ENCODE peak calls at places on chromosome 5, in seven cellular contexts. Q is OCI-LY7, T is NCI-H1092 treated with DMSO at 0.1 percent for 48 hours, B is endothelial cell of umbilical vein, A is nephron progenitor cell, H is HL-60, U is hypothalamus. R is an unnamed sample.
A peak's percentile ranks its signal among the peaks of the same experiment; 100 is the strongest.

GRCh38 chr5:133897431-133897830 is 71.0 kb downstream of the C5orf15 start:
- DNase-seq in Q (no peak), T (no peak), B (no peak), A (no peak), H (no peak), U (no peak), R (peak; percentile 53)

GRCh38 chr5:111641533-111642230 is 115.3 kb downstream of the NREP start:
- DNase-seq in Q (no peak), T (no peak), B (no peak), A (no peak), H (no peak), U (no peak), R (no peak)

GRCh38 chr5:154179846-154180710 is 10.5 kb upstream of the GALNT10 start:
- DNase-seq in Q (peak; percentile 71), T (peak; percentile 64), B (peak; percentile 64), A (peak; percentile 40), H (no peak), U (peak; percentile 52), R (peak; percentile 69)

GRCh38 chr5:98763001-98763630 is 10.3 kb upstream of the RGMB start:
- DNase-seq in Q (no peak), T (no peak), B (no peak), A (no peak), H (no peak), U (no peak), R (no peak)

GRCh38 chr5:67272453-67273130 is 76.0 kb upstream of the CD180 start:
- DNase-seq in Q (no peak), T (no peak), B (no peak), A (no peak), H (no peak), U (no peak), R (no peak)

GRCh38 chr5:32828492-32828891 is 117.4 kb downstream of the NPR3 start:
- DNase-seq in Q (no peak), T (no peak), B (no peak), A (no peak), H (no peak), U (no peak), R (no peak)

GRCh38 chr5:157710887-157711286 is 20.3 kb upstream of the THG1L start:
- DNase-seq in Q (no peak), T (no peak), B (no peak), A (no peak), H (no peak), U (no peak), R (no peak)

GRCh38 chr5:117041926-117042595 is 467.4 kb upstream of the SEMA6A start:
- DNase-seq in Q (no peak), T (no peak), B (no peak), A (no peak), H (no peak), U (no peak), R (no peak)

GRCh38 chr5:88682797-88683496 is 200.0 kb downstream of the MEF2C start:
- DNase-seq in Q (no peak), T (no peak), B (no peak), A (no peak), H (no peak), U (no peak), R (no peak)

GRCh38 chr5:62922191-62922590 is 343.6 kb downstream of the LRRC70 start:
- DNase-seq in Q (no peak), T (no peak), B (no peak), A (no peak), H (no peak), U (no peak), R (no peak)

GRCh38 chr5:137935190-137935589 is 45.9 kb downstream of the PKD2L2 start:
- DNase-seq in Q (no peak), T (no peak), B (no peak), A (no peak), H (no peak), U (no peak), R (no peak)

GRCh38 chr5:44871401-44871800 is 62.7 kb downstream of the MRPS30 start:
- DNase-seq in Q (no peak), T (no peak), B (no peak), A (no peak), H (no peak), U (no peak), R (no peak)

GRCh38 chr5:143812085-143812705 is at the start of gene HMHB1:
- DNase-seq in Q (peak; percentile 58), T (peak; percentile 2), B (no peak), A (no peak), H (no peak), U (no peak), R (peak; percentile 44)

GRCh38 chr5:173454381-173454763 is 126.2 kb upstream of the STC2 start:
- DNase-seq in Q (no peak), T (no peak), B (no peak), A (no peak), H (no peak), U (no peak), R (no peak)

GRCh38 chr5:969421-969839 is 39.2 kb upstream of the NKD2 start:
- DNase-seq in Q (no peak), T (no peak), B (peak; percentile 28), A (no peak), H (no peak), U (no peak), R (no peak)

GRCh38 chr5:32312194-32312681 is 501 bp downstream of the MTMR12 start:
- DNase-seq in Q (peak; percentile 73), T (peak; percentile 47), B (peak; percentile 69), A (peak; percentile 63), H (no peak), U (no peak), R (peak; percentile 59)

GRCh38 chr5:124263680-124264491 is 482.6 kb downstream of the ZNF608 start:
- DNase-seq in Q (no peak), T (peak; percentile 54), B (peak; percentile 34), A (peak; percentile 3), H (no peak), U (peak; percentile 56), R (no peak)

GRCh38 chr5:168142402-168142801 is 149.0 kb upstream of the WWC1 start:
- DNase-seq in Q (no peak), T (no peak), B (no peak), A (no peak), H (no peak), U (no peak), R (no peak)

GRCh38 chr5:14908195-14908594 is 36.6 kb upstream of the ANKH start:
- DNase-seq in Q (no peak), T (no peak), B (no peak), A (no peak), H (no peak), U (no peak), R (no peak)

GRCh38 chr5:80238778-80239679 is 16.8 kb downstream of the SERINC5 start:
- DNase-seq in Q (no peak), T (peak; percentile 81), B (peak; percentile 62), A (no peak), H (no peak), U (peak; percentile 81), R (peak; percentile 73)

GRCh38 chr5:31651241-31651640 is 12.3 kb downstream of the PDZD2 start:
- DNase-seq in Q (no peak), T (no peak), B (no peak), A (no peak), H (no peak), U (no peak), R (no peak)

GRCh38 chr5:95884021-95884333 is 61.5 kb upstream of the GLRX start:
- DNase-seq in Q (no peak), T (no peak), B (no peak), A (no peak), H (no peak), U (no peak), R (no peak)

GRCh38 chr5:50447228-50447627 is 6.1 kb upstream of the EMB start:
- DNase-seq in Q (no peak), T (no peak), B (no peak), A (no peak), H (no peak), U (no peak), R (no peak)

GRCh38 chr5:176631383-176631970 is 1.0 kb downstream of the EIF4E1B start:
- DNase-seq in Q (no peak), T (peak; percentile 10), B (no peak), A (no peak), H (no peak), U (no peak), R (no peak)